ENCODE peak calls at places on chromosomes 4 and X, in ten cellular contexts. R is HEK293T; L is kidney; H is adipocyte; W is GM23338; V is effector CD4-positive, alpha-beta T cell; D is HFFc6; T is GF-D8; K is PC-3; S is stimulated activated naive CD8-positive, alpha-beta T cell treated with anti-CD3 and anti-CD28 coated beads, Interleukin-15, Interleukin-2, amounts not matched to agents 100 U/mL and 50 U/mL, for 24 hours. A is an unnamed sample.

GRCh38 chr4:140152760-140153418 is 1.1 kb downstream of the MAML3 start:
- DNase-seq in R (peak; percentile 21), L (peak; percentile 89), H (peak; percentile 75), W (peak; percentile 60), V (peak; percentile 38), D (no peak), T (no peak), K (peak; percentile 32), S (peak; percentile 60), A (peak; percentile 91)

GRCh38 chr4:125368684-125369083 is 53.9 kb downstream of the FAT4 start:
- DNase-seq in R (no peak), L (no peak), H (peak; percentile 92), W (no peak), V (no peak), D (peak; percentile 73), T (no peak), K (peak; percentile 66), S (no peak), A (no peak)

GRCh38 chrX:72714471-72714916 is 388 bp upstream of the PHKA1 start:
- DNase-seq in R (peak; percentile 42), L (peak; percentile 76), H (peak; percentile 78), W (peak; percentile 64), V (no peak), D (no peak), T (peak; percentile 43), K (peak; percentile 73), S (peak; percentile 13), A (peak; percentile 75)

GRCh38 chrX:7214251-7214650 is 66.3 kb upstream of the PUDP start:
- DNase-seq in R (no peak), L (no peak), H (no peak), W (no peak), V (no peak), D (peak; percentile 10), T (no peak), K (peak; percentile 58), S (no peak), A (no peak)

GRCh38 chr4:105546086-105546485 is 6.3 kb upstream of the ARHGEF38 start:
- DNase-seq in R (no peak), L (no peak), H (no peak), W (no peak), V (no peak), D (no peak), T (no peak), K (no peak), S (no peak), A (no peak)

GRCh38 chrX:153725039-153725831 is 579 bp downstream of the ABCD1 start:
- DNase-seq in R (no peak), L (peak; percentile 75), H (no peak), W (peak; percentile 38), V (no peak), D (no peak), T (no peak), K (peak; percentile 19), S (no peak), A (peak; percentile 88)

GRCh38 chr4:102754044-102754443 is 6.7 kb downstream of the MANBA start:
- DNase-seq in R (no peak), L (no peak), H (no peak), W (no peak), V (no peak), D (peak; percentile 36), T (no peak), K (peak; percentile 47), S (no peak), A (no peak)

GRCh38 chrX:68183612-68184214 is 249.6 kb downstream of the OPHN1 start:
- DNase-seq in R (peak; percentile 28), L (no peak), H (peak; percentile 66), W (peak; percentile 65), V (no peak), D (no peak), T (no peak), K (peak; percentile 72), S (no peak), A (no peak)

GRCh38 chr4:44674471-44674870 is 3.7 kb upstream of the GUF1 start:
- DNase-seq in R (no peak), L (no peak), H (peak; percentile 21), W (no peak), V (no peak), D (no peak), T (no peak), K (no peak), S (no peak), A (no peak)

GRCh38 chr4:149993030-149993429 is 85.2 kb upstream of the DCLK2 start:
- DNase-seq in R (no peak), L (no peak), H (no peak), W (no peak), V (no peak), D (no peak), T (no peak), K (peak; percentile 15), S (no peak), A (no peak)

GRCh38 chr4:46931981-46932380 is 22.9 kb upstream of the COX7B2 start:
- DNase-seq in R (peak; percentile 15), L (no peak), H (peak; percentile 61), W (peak; percentile 75), V (peak; percentile 2), D (no peak), T (no peak), K (peak; percentile 41), S (peak; percentile 6), A (no peak)

GRCh38 chrX:68112321-68112720 is 321.0 kb downstream of the OPHN1 start:
- DNase-seq in R (no peak), L (no peak), H (no peak), W (peak; percentile 50), V (no peak), D (no peak), T (no peak), K (peak; percentile 2), S (no peak), A (no peak)

GRCh38 chr4:19256823-19257222 is 994.9 kb upstream of the SLIT2 start:
- DNase-seq in R (no peak), L (no peak), H (no peak), W (no peak), V (no peak), D (no peak), T (no peak), K (no peak), S (no peak), A (no peak)

GRCh38 chr4:91630764-91631163 is 673.0 kb upstream of the GRID2 start:
- DNase-seq in R (no peak), L (no peak), H (no peak), W (no peak), V (no peak), D (no peak), T (no peak), K (no peak), S (no peak), A (no peak)

GRCh38 chrX:3811331-3812311 is 98.2 kb upstream of the PRKX start:
- DNase-seq in R (peak; percentile 42), L (no peak), H (peak; percentile 84), W (peak; percentile 36), V (peak; percentile 46), D (peak; percentile 16), T (no peak), K (no peak), S (peak; percentile 30), A (peak; percentile 72)

GRCh38 chrX:125289920-125290319 is 29.8 kb upstream of the TEX13C start:
- DNase-seq in R (no peak), L (no peak), H (no peak), W (no peak), V (no peak), D (no peak), T (no peak), K (peak; percentile 64), S (no peak), A (no peak)

GRCh38 chr4:61211781-61212180 is 11.7 kb downstream of the ADGRL3 start:
- DNase-seq in R (no peak), L (no peak), H (peak; percentile 30), W (no peak), V (no peak), D (no peak), T (no peak), K (no peak), S (no peak), A (no peak)

GRCh38 chrX:152847281-152847680 is 16.4 kb downstream of the NSDHL start:
- DNase-seq in R (no peak), L (no peak), H (no peak), W (no peak), V (no peak), D (no peak), T (peak; percentile 2), K (no peak), S (no peak), A (no peak)

GRCh38 chrX:137215467-137215866 is 181.7 kb upstream of the GPR101 start:
- DNase-seq in R (no peak), L (no peak), H (no peak), W (no peak), V (no peak), D (no peak), T (no peak), K (no peak), S (no peak), A (no peak)

GRCh38 chrX:18294893-18295292 is 59.6 kb downstream of the SCML2 start:
- DNase-seq in R (no peak), L (no peak), H (no peak), W (peak; percentile 9), V (no peak), D (no peak), T (no peak), K (no peak), S (no peak), A (no peak)

GRCh38 chrX:45143455-45143854 is 57.2 kb downstream of the DIPK2B start:
- DNase-seq in R (no peak), L (no peak), H (no peak), W (no peak), V (no peak), D (no peak), T (no peak), K (no peak), S (no peak), A (no peak)

GRCh38 chr4:8850074-8850829 is 21.4 kb downstream of the HMX1 start:
- DNase-seq in R (no peak), L (peak; percentile 55), H (no peak), W (no peak), V (no peak), D (no peak), T (no peak), K (no peak), S (no peak), A (peak; percentile 63)

GRCh38 chr4:85854543-85854942 is 379.6 kb downstream of the ARHGAP24 start:
- DNase-seq in R (no peak), L (no peak), H (no peak), W (no peak), V (no peak), D (no peak), T (no peak), K (no peak), S (no peak), A (no peak)